ENCODE peak calls at places on chromosomes 16 and 17, in seven cellular contexts. Z is lung; B is prostate gland; A is effector memory CD4-positive, alpha-beta T cell; G is neural progenitor cell; E is A549; U is esophagus squamous epithelium. D is an unnamed sample.

GRCh38 chr17:80029235-80029974 is 6.3 kb downstream of the TBC1D16 start:
- DNase-seq in A (no peak), E (no peak), U (no peak), B (no peak), G (no peak), Z (peak; percentile 81), D (peak; percentile 73)

GRCh38 chr17:74690409-74690825 is 22.3 kb downstream of the CD300LF start:
- DNase-seq in G (no peak), Z (peak; percentile 46), E (no peak), B (no peak), A (no peak), U (no peak), D (no peak)

GRCh38 chr17:6894206-6894528 is 62.6 kb upstream of the TEKT1 start:
- DNase-seq in A (no peak), E (no peak), B (no peak), U (no peak), G (peak; percentile 68), Z (no peak), D (no peak)

GRCh38 chr16:57720142-57720575 is 15.4 kb upstream of the KATNB1 start:
- DNase-seq in G (peak; percentile 63), Z (peak; percentile 53), B (peak; percentile 51), E (peak; percentile 75), U (no peak), A (no peak), D (peak; percentile 18)

GRCh38 chr16:2458887-2459646 is 842 bp upstream of the TEDC2 start:
- DNase-seq in B (no peak), Z (no peak), E (no peak), A (no peak), U (no peak), G (no peak), D (no peak)

GRCh38 chr17:11671151-11671550 is 72.9 kb downstream of the DNAH9 start:
- DNase-seq in Z (no peak), G (no peak), E (no peak), U (no peak), A (no peak), B (no peak), D (no peak)

GRCh38 chr17:77420804-77421634 is 280.2 kb downstream of the SEC14L1 start:
- DNase-seq in G (peak; percentile 63), U (no peak), E (peak; percentile 70), Z (no peak), A (peak; percentile 58), B (peak; percentile 59), D (peak; percentile 85)

GRCh38 chr16:87830673-87831420 is 38.5 kb downstream of the SLC7A5 start:
- DNase-seq in A (no peak), E (peak; percentile 66), G (no peak), Z (no peak), B (no peak), U (no peak), D (no peak)

GRCh38 chr17:60106377-60107059 is 27.8 kb upstream of the HEATR6 start:
- DNase-seq in A (no peak), G (no peak), Z (peak; percentile 20), U (no peak), B (peak; percentile 2), E (no peak), D (peak; percentile 53)

GRCh38 chr17:74295625-74296547 is 21.9 kb downstream of the DNAI2 start:
- DNase-seq in A (no peak), B (no peak), U (no peak), Z (no peak), G (no peak), E (no peak), D (no peak)

GRCh38 chr17:31319253-31319661 is 2.2 kb downstream of the EVI2A start:
- DNase-seq in G (no peak), U (no peak), E (no peak), A (no peak), B (no peak), Z (no peak), D (no peak)

GRCh38 chr17:16470302-16470701 is 21.7 kb downstream of the LRRC75A start:
- DNase-seq in Z (no peak), G (no peak), B (no peak), E (no peak), U (no peak), A (no peak), D (no peak)

GRCh38 chr17:78617371-78618061 is 40.3 kb upstream of the DNAH17 start:
- DNase-seq in E (no peak), A (no peak), G (no peak), Z (no peak), B (no peak), U (no peak), D (no peak)

GRCh38 chr17:77737442-77738265 is 220.8 kb upstream of the TNRC6C start:
- DNase-seq in G (peak; percentile 72), B (no peak), Z (peak; percentile 47), U (no peak), A (no peak), E (no peak), D (no peak)

GRCh38 chr16:83473926-83474660 is 333.7 kb upstream of the HSBP1 start:
- DNase-seq in B (no peak), G (no peak), Z (no peak), U (no peak), A (no peak), E (no peak), D (no peak)

GRCh38 chr16:88681709-88682451 is 4.4 kb downstream of the SNAI3 start:
- DNase-seq in U (peak; percentile 80), E (no peak), Z (peak; percentile 71), A (no peak), G (no peak), B (no peak), D (peak; percentile 41)

GRCh38 chr16:46932802-46933201 is 40.7 kb downstream of the DNAJA2 start:
- DNase-seq in G (no peak), A (no peak), B (no peak), U (no peak), Z (no peak), E (no peak), D (no peak)

GRCh38 chr16:88651276-88651988 is 579 bp upstream of the CYBA start:
- DNase-seq in U (peak; percentile 68), E (peak; percentile 48), Z (peak; percentile 56), G (peak; percentile 47), A (peak; percentile 70), B (no peak), D (no peak)

GRCh38 chr16:24198807-24199533 is 57.2 kb upstream of the CACNG3 start:
- DNase-seq in B (no peak), U (no peak), A (no peak), G (no peak), Z (no peak), E (no peak), D (no peak)

GRCh38 chr17:40179923-40180659 is 2.8 kb downstream of the RAPGEFL1 start:
- DNase-seq in Z (no peak), A (no peak), E (no peak), B (no peak), G (no peak), U (no peak), D (no peak)
- H3K4me1 ChIP-seq in Z (no peaks in the 10 kb centered on the region), A (peaks cover 13% of the 10 kb centered on the region), E (peaks cover 30% of the 10 kb centered on the region), B (peaks cover 7% of the 10 kb centered on the region), G (peaks cover 30% of the 10 kb centered on the region), U (peaks cover 89% of the 10 kb centered on the region), D (no peaks in the 10 kb centered on the region)

GRCh38 chr17:38428643-38429371 is 543 bp downstream of the ARHGAP23 start:
- DNase-seq in U (no peak), A (no peak), E (no peak), Z (no peak), G (peak; percentile 58), B (no peak), D (peak; percentile 76)
- H3K4me3 ChIP-seq in U (peak overlapping the region; percentile 86), A (peak overlapping the region; percentile 76), E (peak overlapping the region; percentile 90), Z (peak overlapping the region; percentile 78), G (peak overlapping the region; percentile 66), B (peak overlapping the region; percentile 76), D (peak overlapping the region; percentile 95)

GRCh38 chr16:56300901-56301351 is 109.6 kb downstream of the GNAO1 start:
- DNase-seq in Z (no peak), U (no peak), A (no peak), E (no peak), G (peak; percentile 37), B (no peak), D (peak; percentile 92)

GRCh38 chr16:56302506-56302905 is 111.2 kb downstream of the GNAO1 start:
- DNase-seq in A (no peak), B (no peak), G (no peak), Z (no peak), E (no peak), U (no peak), D (no peak)

GRCh38 chr16:56301391-56301850 is 110.1 kb downstream of the GNAO1 start:
- DNase-seq in G (no peak), Z (no peak), B (no peak), E (no peak), U (no peak), A (no peak), D (peak; percentile 83)

GRCh38 chr16:56303880-56304279 is 112.6 kb downstream of the GNAO1 start:
- DNase-seq in G (no peak), E (no peak), A (no peak), Z (no peak), U (no peak), B (no peak), D (no peak)

DNA sequence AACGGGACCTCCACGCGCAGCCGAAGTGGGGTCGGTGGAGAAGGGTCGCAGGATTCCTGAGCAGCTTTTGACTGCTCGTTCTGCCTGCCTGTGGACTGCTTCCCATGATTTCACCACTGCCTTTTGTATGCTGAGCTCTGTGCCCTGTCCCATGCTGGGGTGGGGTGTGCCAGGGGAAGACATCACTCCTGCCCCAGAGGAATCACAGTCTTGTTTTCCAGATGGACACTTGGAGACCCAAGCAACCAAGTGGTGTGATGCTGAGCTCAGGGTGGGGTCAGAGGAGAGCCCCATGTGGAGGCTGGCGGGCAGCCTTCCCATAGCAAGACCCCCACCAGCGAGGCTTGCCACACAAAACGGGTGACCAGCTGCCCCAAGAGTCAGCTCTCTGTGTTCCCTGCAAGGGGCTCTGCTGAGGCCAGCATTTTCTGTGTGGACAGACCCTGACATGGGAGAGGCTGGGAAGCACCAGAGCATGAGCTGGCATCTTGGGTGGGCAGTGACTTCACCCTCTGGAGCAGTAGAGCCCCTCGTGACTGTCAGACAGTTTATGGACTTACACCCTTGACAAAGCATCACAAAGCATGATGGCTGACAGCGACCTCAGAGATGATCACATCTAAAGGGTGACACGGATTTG is 111.9 kb downstream of the GNAO1 start:
- DNase-seq in G (no peak), Z (no peak), B (no peak), E (no peak), U (no peak), A (no peak), D (peak; percentile 67)
- H3K27ac ChIP-seq in G (no peak overlapping the region), Z (no peak overlapping the region), B (no peak overlapping the region), E (no peak overlapping the region), U (no peak overlapping the region), A (no peak overlapping the region), D (no peak overlapping the region)

GRCh38 chr17:58351710-58352017 is 337 bp downstream of the SUPT4H1 start:
- DNase-seq in U (no peak), A (no peak), G (no peak), B (no peak), E (no peak), Z (no peak), D (no peak)
- H3K4me1 ChIP-seq in U (peaks cover 29% of the 10 kb centered on the region), A (peaks cover 19% of the 10 kb centered on the region), G (peaks cover 18% of the 10 kb centered on the region), B (peaks cover 2% of the 10 kb centered on the region), E (peaks cover 9% of the 10 kb centered on the region), Z (peaks cover 7% of the 10 kb centered on the region), D (peaks cover 11% of the 10 kb centered on the region)

GRCh38 chr17:38603786-38604478 is 1.8 kb downstream of the SRCIN1 start:
- DNase-seq in E (no peak), U (no peak), A (no peak), G (no peak), Z (no peak), B (no peak), D (no peak)
- H3K4me3 ChIP-seq in E (no peak overlapping the region), U (no peak overlapping the region), A (no peak overlapping the region), G (peak overlapping the region; percentile 83), Z (no peak overlapping the region), B (no peak overlapping the region), D (no peak overlapping the region)

GRCh38 chr17:9072626-9073339 is 51.5 kb downstream of the NTN1 start:
- DNase-seq in B (peak; percentile 81), A (no peak), Z (peak; percentile 39), G (no peak), E (no peak), U (no peak), D (no peak)
- H3K27ac ChIP-seq in B (no peak overlapping the region), A (no peak overlapping the region), Z (peak overlapping the region; percentile 1), G (no peak overlapping the region), E (no peak overlapping the region), U (peak overlapping the region; percentile 89), D (no peak overlapping the region)